ENCODE peak calls at places on chromosomes 3 and 15, in five cellular contexts. L is NCI-H774; F is fibroblast of lung; P is HEK293T; G is effector CD4-positive, alpha-beta T cell. O is an unnamed sample.
A peak's percentile ranks its signal among the peaks of the same experiment; 100 is the strongest.

GRCh38 chr3:119831022-119831421 is 49.1 kb downstream of the NR1I2 start:
- DNase-seq in G (no peak), F (no peak), P (no peak), L (no peak), O (no peak)

GRCh38 chr15:25173241-25174028 is 218.6 kb downstream of the SNRPN start:
- DNase-seq in L (no peak), P (no peak), G (no peak), F (no peak), O (no peak)

GRCh38 chr3:46460051-46460450 is 4.7 kb downstream of the LTF start:
- DNase-seq in P (no peak), G (no peak), F (no peak), L (no peak), O (no peak)

GRCh38 chr3:39327746-39328349 is 1.7 kb upstream of the CCR8 start:
- DNase-seq in P (no peak), L (no peak), F (no peak), G (peak; percentile 17), O (no peak)

GRCh38 chr15:70432924-70433500 is 330.3 kb downstream of the UACA start:
- DNase-seq in L (no peak), G (no peak), P (no peak), F (no peak), O (peak; percentile 66)

GRCh38 chr15:90664650-90665287 is 52.4 kb upstream of the BLM start:
- DNase-seq in F (peak; percentile 48), G (no peak), L (no peak), P (no peak), O (peak; percentile 60)

GRCh38 chr15:65355173-65355982 is 22.4 kb downstream of the IGDCC3 start:
- DNase-seq in L (no peak), P (no peak), F (no peak), G (no peak), O (peak; percentile 78)

GRCh38 chr15:64571857-64572291 is 111.5 kb downstream of the ZNF609 start:
- DNase-seq in F (no peak), P (no peak), L (no peak), G (no peak), O (no peak)

GRCh38 chr3:174162550-174162949 is 696.6 kb upstream of the NAALADL2 start:
- DNase-seq in P (no peak), L (no peak), G (no peak), F (peak; percentile 10), O (no peak)

GRCh38 chr3:47617061-47618010 is 38.7 kb upstream of the CSPG5 start:
- DNase-seq in P (no peak), L (no peak), F (peak; percentile 28), G (no peak), O (no peak)

GRCh38 chr3:145807990-145808389 is 353.0 kb downstream of the PLOD2 start:
- DNase-seq in F (peak; percentile 59), G (no peak), P (peak; percentile 33), L (no peak), O (no peak)

GRCh38 chr3:109023656-109024254 is 70.1 kb upstream of the GUCA1C start:
- DNase-seq in G (peak; percentile 11), F (peak; percentile 39), L (no peak), P (peak; percentile 26), O (peak; percentile 48)

GRCh38 chr3:167520656-167521360 is 47.0 kb upstream of the SERPINI2 start:
- DNase-seq in P (no peak), G (no peak), L (no peak), F (no peak), O (no peak)

GRCh38 chr3:51687472-51688205 is 16.6 kb downstream of the TEX264 start:
- DNase-seq in L (no peak), F (peak; percentile 12), G (no peak), P (no peak), O (no peak)

GRCh38 chr3:59782664-59783063 is 732.8 kb upstream of the CFAP20DC start:
- DNase-seq in P (no peak), G (no peak), F (no peak), L (no peak), O (no peak)

GRCh38 chr15:58555168-58556027 is 123.6 kb downstream of the LIPC start:
- DNase-seq in F (no peak), G (no peak), L (no peak), P (no peak), O (peak; percentile 64)

GRCh38 chr3:57559526-57559925 is 3.5 kb downstream of the PDE12 start:
- DNase-seq in G (no peak), L (no peak), F (peak; percentile 56), P (no peak), O (no peak)

GRCh38 chr15:89136818-89137772 is 48.8 kb downstream of the ABHD2 start:
- DNase-seq in G (no peak), P (no peak), L (no peak), F (no peak), O (no peak)

GRCh38 chr15:92429378-92430066 is 35.8 kb downstream of the ST8SIA2 start:
- DNase-seq in P (no peak), L (no peak), G (no peak), F (peak; percentile 86), O (no peak)

GRCh38 chr3:149367021-149367840 is 10.2 kb downstream of the TM4SF1 start:
- DNase-seq in P (no peak), G (no peak), F (peak; percentile 75), L (no peak), O (no peak)

GRCh38 chr3:51388286-51389029 is 2.6 kb upstream of the RBM15B start:
- DNase-seq in P (no peak), L (no peak), G (no peak), F (no peak), O (no peak)

GRCh38 chr3:13507791-13508339 is 27.8 kb downstream of the HDAC11 start:
- DNase-seq in F (peak; percentile 26), L (no peak), G (no peak), P (no peak), O (no peak)

GRCh38 chr15:85381850-85382751 is 1.7 kb downstream of the AKAP13 start:
- DNase-seq in F (peak; percentile 44), P (no peak), G (no peak), L (no peak), O (no peak)

O was measured in glutamatergic neuron.